ENCODE peak calls at places on chromosomes 1 and 21, in five cellular contexts. M is stimulated activated CD8-positive, alpha-beta memory T cell treated with anti-CD3 and anti-CD28 coated beads, Interleukin-4, amount 100 ng/mL, for 4 hours; D is amniotic stem cell; S is pancreas; P is NAMALWA. E is an unnamed sample.

GRCh38 chr1:229117664-229118300 is 153.1 kb upstream of the RAB4A start:
- DNase-seq in M (no peak), D (no peak), S (peak; percentile 91), P (no peak), E (no peak)

GRCh38 chr1:27589841-27590426 is 14.0 kb downstream of the AHDC1 start:
- DNase-seq in M (no peak), D (no peak), S (no peak), P (no peak), E (no peak)

GRCh38 chr1:31987231-31987630 is 26.4 kb upstream of the KHDRBS1 start:
- DNase-seq in M (no peak), D (no peak), S (no peak), P (no peak), E (peak; percentile 52)

GRCh38 chr21:37552496-37553399 is 186.2 kb downstream of the DYRK1A start:
- DNase-seq in M (no peak), D (no peak), S (no peak), P (no peak), E (no peak)

GRCh38 chr1:61448934-61449368 is 276.0 kb downstream of the TM2D1 start:
- DNase-seq in M (no peak), D (no peak), S (no peak), P (no peak), E (no peak)

GRCh38 chr1:9413143-9413876 is 120.6 kb downstream of the SPSB1 start:
- DNase-seq in M (peak; percentile 25), D (peak; percentile 60), S (no peak), P (peak; percentile 83), E (peak; percentile 44)

GRCh38 chr1:18297896-18298648 is 182.7 kb upstream of the KLHDC7A start:
- DNase-seq in M (no peak), D (no peak), S (no peak), P (no peak), E (peak; percentile 96)

GRCh38 chr1:242568666-242569065 is 44.2 kb upstream of the PLD5 start:
- DNase-seq in M (no peak), D (no peak), S (no peak), P (no peak), E (peak; percentile 56)

GRCh38 chr1:111738436-111739221 is 566 bp downstream of the INKA2 start:
- DNase-seq in M (no peak), D (no peak), S (peak; percentile 81), P (peak; percentile 76), E (peak; percentile 82)

GRCh38 chr1:231187556-231187955 is 25.7 kb downstream of the TRIM67 start:
- DNase-seq in M (no peak), D (no peak), S (no peak), P (no peak), E (no peak)

GRCh38 chr1:9720785-9721605 is 69.5 kb downstream of the PIK3CD start:
- DNase-seq in M (no peak), D (no peak), S (no peak), P (no peak), E (no peak)

GRCh38 chr1:62849031-62849430 is 65.1 kb downstream of the ATG4C start:
- DNase-seq in M (no peak), D (no peak), S (no peak), P (peak; percentile 4), E (no peak)

GRCh38 chr1:169809370-169810095 is 14.8 kb upstream of the METTL18 start:
- DNase-seq in M (no peak), D (peak; percentile 12), S (no peak), P (peak; percentile 66), E (no peak)

GRCh38 chr1:7322283-7322785 is 448.8 kb upstream of the VAMP3 start:
- DNase-seq in M (no peak), D (no peak), S (no peak), P (peak; percentile 10), E (no peak)

GRCh38 chr21:33412832-33413519 is 9.8 kb downstream of the IFNGR2 start:
- DNase-seq in M (no peak), D (no peak), S (no peak), P (no peak), E (peak; percentile 41)

GRCh38 chr21:42117229-42118048 is 46.3 kb downstream of the UMODL1 start:
- DNase-seq in M (peak; percentile 30), D (peak; percentile 65), S (peak; percentile 91), P (peak; percentile 84), E (peak; percentile 70)

GRCh38 chr1:22114083-22115012 is 28.5 kb downstream of the WNT4 start:
- DNase-seq in M (no peak), D (no peak), S (no peak), P (no peak), E (peak; percentile 28)

GRCh38 chr21:37365657-37366487 is 701 bp upstream of the DYRK1A start:
- DNase-seq in M (peak; percentile 31), D (no peak), S (peak; percentile 87), P (peak; percentile 61), E (peak; percentile 70)

GRCh38 chr21:36710729-36711048 is 11.8 kb downstream of the SIM2 start:
- DNase-seq in M (no peak), D (no peak), S (no peak), P (no peak), E (no peak)

GRCh38 chr1:156151093-156151688 is 2.2 kb upstream of the SEMA4A start:
- DNase-seq in M (no peak), D (no peak), S (no peak), P (peak; percentile 61), E (no peak)

E was measured in H9.